ENCODE peak calls at places on chromosomes 11 and 22, in ten cellular contexts. One of them, this sample, is unnamed.

GRCh38 chr11:122628691-122629555 is 26.6 kb upstream of the UBASH3B start:
- DNase-seq in heart left ventricle: peak
- DNase-seq in NB4: peak
- DNase-seq in body of pancreas: peak
- DNase-seq in spleen: peak
- DNase-seq in GM12878: no peak
- DNase-seq in lower leg skin: peak
- DNase-seq in HCT116: peak
- DNase-seq in transverse colon: peak
- DNase-seq in H54: peak
- DNase-seq in this sample: peak

GRCh38 chr22:25081409-25081824 is 118.2 kb upstream of the CRYBB3 start:
- DNase-seq in HCT116: peak
- DNase-seq in NB4: peak
- DNase-seq in spleen: no peak
- DNase-seq in GM12878: no peak
- DNase-seq in body of pancreas: peak
- DNase-seq in lower leg skin: no peak
- DNase-seq in H54: peak
- DNase-seq in heart left ventricle: no peak
- DNase-seq in transverse colon: peak
- DNase-seq in this sample: peak

GRCh38 chr22:38925571-38926041 is 31.8 kb upstream of the APOBEC3A start:
- DNase-seq in lower leg skin: no peak
- DNase-seq in transverse colon: no peak
- DNase-seq in GM12878: no peak
- DNase-seq in HCT116: no peak
- DNase-seq in body of pancreas: no peak
- DNase-seq in NB4: no peak
- DNase-seq in heart left ventricle: no peak
- DNase-seq in spleen: no peak
- DNase-seq in H54: no peak
- DNase-seq in this sample: no peak

GRCh38 chr11:118004543-118005223 is 18.5 kb downstream of the IL10RA start:
- DNase-seq in body of pancreas: no peak
- DNase-seq in lower leg skin: no peak
- DNase-seq in HCT116: no peak
- DNase-seq in H54: no peak
- DNase-seq in transverse colon: no peak
- DNase-seq in GM12878: no peak
- DNase-seq in NB4: no peak
- DNase-seq in spleen: no peak
- DNase-seq in heart left ventricle: no peak
- DNase-seq in this sample: no peak

GRCh38 chr11:96055706-96056387 is 131.9 kb upstream of the MTMR2 start:
- DNase-seq in heart left ventricle: no peak
- DNase-seq in body of pancreas: no peak
- DNase-seq in NB4: no peak
- DNase-seq in GM12878: no peak
- DNase-seq in HCT116: no peak
- DNase-seq in H54: no peak
- DNase-seq in transverse colon: no peak
- DNase-seq in lower leg skin: no peak
- DNase-seq in spleen: no peak
- DNase-seq in this sample: no peak

GRCh38 chr11:17595526-17596309 is 48.7 kb downstream of the OTOG start:
- DNase-seq in heart left ventricle: no peak
- DNase-seq in spleen: peak
- DNase-seq in GM12878: no peak
- DNase-seq in lower leg skin: no peak
- DNase-seq in body of pancreas: peak
- DNase-seq in transverse colon: no peak
- DNase-seq in H54: no peak
- DNase-seq in NB4: no peak
- DNase-seq in HCT116: no peak
- DNase-seq in this sample: peak

GRCh38 chr11:42066113-42066512 is 606.7 kb upstream of the LRRC4C start:
- DNase-seq in transverse colon: no peak
- DNase-seq in H54: peak
- DNase-seq in lower leg skin: no peak
- DNase-seq in HCT116: no peak
- DNase-seq in GM12878: no peak
- DNase-seq in spleen: peak
- DNase-seq in NB4: no peak
- DNase-seq in body of pancreas: peak
- DNase-seq in heart left ventricle: peak
- DNase-seq in this sample: no peak

GRCh38 chr11:101126551-101127347 is 2.9 kb downstream of the PGR start:
- DNase-seq in H54: no peak
- DNase-seq in body of pancreas: peak
- DNase-seq in heart left ventricle: peak
- DNase-seq in NB4: no peak
- DNase-seq in lower leg skin: peak
- DNase-seq in transverse colon: no peak
- DNase-seq in HCT116: no peak
- DNase-seq in spleen: no peak
- DNase-seq in GM12878: no peak
- DNase-seq in this sample: peak

GRCh38 chr11:61863548-61864081 is 27.7 kb downstream of the FADS3 start:
- DNase-seq in HCT116: no peak
- DNase-seq in transverse colon: no peak
- DNase-seq in spleen: no peak
- DNase-seq in lower leg skin: no peak
- DNase-seq in GM12878: no peak
- DNase-seq in body of pancreas: no peak
- DNase-seq in NB4: no peak
- DNase-seq in H54: no peak
- DNase-seq in heart left ventricle: no peak
- DNase-seq in this sample: no peak

GRCh38 chr11:111427471-111427912 is 48.4 kb upstream of the POU2AF1 start:
- DNase-seq in NB4: no peak
- DNase-seq in lower leg skin: no peak
- DNase-seq in transverse colon: no peak
- DNase-seq in body of pancreas: peak
- DNase-seq in heart left ventricle: no peak
- DNase-seq in H54: no peak
- DNase-seq in GM12878: no peak
- DNase-seq in spleen: no peak
- DNase-seq in HCT116: no peak
- DNase-seq in this sample: no peak

GRCh38 chr11:71129624-71130023 is 122.8 kb downstream of the SHANK2 start:
- DNase-seq in H54: peak
- DNase-seq in NB4: peak
- DNase-seq in GM12878: no peak
- DNase-seq in HCT116: no peak
- DNase-seq in body of pancreas: no peak
- DNase-seq in spleen: peak
- DNase-seq in lower leg skin: no peak
- DNase-seq in heart left ventricle: no peak
- DNase-seq in transverse colon: no peak
- DNase-seq in this sample: no peak

GRCh38 chr22:44611880-44612496 is 90.0 kb upstream of the PRR5 start:
- DNase-seq in lower leg skin: no peak
- DNase-seq in spleen: peak
- DNase-seq in body of pancreas: no peak
- DNase-seq in heart left ventricle: no peak
- DNase-seq in transverse colon: no peak
- DNase-seq in GM12878: no peak
- DNase-seq in H54: no peak
- DNase-seq in NB4: no peak
- DNase-seq in HCT116: no peak
- DNase-seq in this sample: no peak

GRCh38 chr11:40241524-40242037 is 1217.9 kb downstream of the LRRC4C start:
- DNase-seq in lower leg skin: peak
- DNase-seq in HCT116: no peak
- DNase-seq in body of pancreas: peak
- DNase-seq in H54: no peak
- DNase-seq in heart left ventricle: no peak
- DNase-seq in transverse colon: no peak
- DNase-seq in GM12878: peak
- DNase-seq in NB4: no peak
- DNase-seq in spleen: no peak
- DNase-seq in this sample: no peak

GRCh38 chr11:12164061-12165014 is 53.9 kb downstream of the MICAL2 start:
- DNase-seq in transverse colon: peak
- DNase-seq in spleen: no peak
- DNase-seq in HCT116: peak
- DNase-seq in body of pancreas: no peak
- DNase-seq in GM12878: no peak
- DNase-seq in H54: peak
- DNase-seq in lower leg skin: no peak
- DNase-seq in heart left ventricle: no peak
- DNase-seq in NB4: peak
- DNase-seq in this sample: peak
- TF ChIP-seq POLR2A in transverse colon: peak
- TF ChIP-seq POLR2A in spleen: no peak
- TF ChIP-seq POLR2A in HCT116: no peak
- TF ChIP-seq POLR2A in body of pancreas: no peak
- TF ChIP-seq POLR2A in GM12878: no peak
- TF ChIP-seq POLR2A in H54: no peak
- TF ChIP-seq POLR2A in lower leg skin: no peak
- TF ChIP-seq POLR2A in heart left ventricle: no peak
- TF ChIP-seq POLR2A in NB4: no peak
- TF ChIP-seq POLR2A in this sample: no peak

GRCh38 chr22:31102441-31103081 is 4.8 kb downstream of the SELENOM start:
- DNase-seq in GM12878: no peak
- DNase-seq in NB4: peak
- DNase-seq in heart left ventricle: peak
- DNase-seq in H54: peak
- DNase-seq in transverse colon: peak
- DNase-seq in HCT116: no peak
- DNase-seq in lower leg skin: peak
- DNase-seq in body of pancreas: peak
- DNase-seq in spleen: peak
- DNase-seq in this sample: no peak
- TF ChIP-seq POLR2A in GM12878: no peak
- TF ChIP-seq POLR2A in NB4: no peak
- TF ChIP-seq POLR2A in heart left ventricle: no peak
- TF ChIP-seq POLR2A in H54: no peak
- TF ChIP-seq POLR2A in transverse colon: peak
- TF ChIP-seq POLR2A in HCT116: no peak
- TF ChIP-seq POLR2A in lower leg skin: no peak
- TF ChIP-seq POLR2A in body of pancreas: no peak
- TF ChIP-seq POLR2A in spleen: no peak
- TF ChIP-seq POLR2A in this sample: no peak

GRCh38 chr22:49948573-49948957 is 12.0 kb upstream of the PIM3 start:
- DNase-seq in H54: no peak
- DNase-seq in HCT116: no peak
- DNase-seq in transverse colon: no peak
- DNase-seq in body of pancreas: no peak
- DNase-seq in GM12878: no peak
- DNase-seq in spleen: no peak
- DNase-seq in heart left ventricle: no peak
- DNase-seq in NB4: no peak
- DNase-seq in lower leg skin: no peak
- DNase-seq in this sample: no peak

GRCh38 chr22:49948116-49948515 is 12.5 kb upstream of the PIM3 start:
- DNase-seq in GM12878: no peak
- DNase-seq in HCT116: no peak
- DNase-seq in NB4: no peak
- DNase-seq in lower leg skin: no peak
- DNase-seq in H54: no peak
- DNase-seq in body of pancreas: no peak
- DNase-seq in transverse colon: peak
- DNase-seq in heart left ventricle: no peak
- DNase-seq in spleen: no peak
- DNase-seq in this sample: no peak

GRCh38 chr22:49949914-49950292 is 10.7 kb upstream of the PIM3 start:
- DNase-seq in heart left ventricle: no peak
- DNase-seq in GM12878: no peak
- DNase-seq in transverse colon: no peak
- DNase-seq in spleen: no peak
- DNase-seq in H54: no peak
- DNase-seq in NB4: no peak
- DNase-seq in HCT116: no peak
- DNase-seq in body of pancreas: no peak
- DNase-seq in lower leg skin: no peak
- DNase-seq in this sample: no peak

GRCh38 chr22:49950396-49950994 is 10.1 kb upstream of the PIM3 start:
- DNase-seq in NB4: no peak
- DNase-seq in GM12878: no peak
- DNase-seq in heart left ventricle: no peak
- DNase-seq in HCT116: no peak
- DNase-seq in spleen: no peak
- DNase-seq in transverse colon: peak
- DNase-seq in H54: no peak
- DNase-seq in lower leg skin: no peak
- DNase-seq in body of pancreas: no peak
- DNase-seq in this sample: no peak

DNA sequence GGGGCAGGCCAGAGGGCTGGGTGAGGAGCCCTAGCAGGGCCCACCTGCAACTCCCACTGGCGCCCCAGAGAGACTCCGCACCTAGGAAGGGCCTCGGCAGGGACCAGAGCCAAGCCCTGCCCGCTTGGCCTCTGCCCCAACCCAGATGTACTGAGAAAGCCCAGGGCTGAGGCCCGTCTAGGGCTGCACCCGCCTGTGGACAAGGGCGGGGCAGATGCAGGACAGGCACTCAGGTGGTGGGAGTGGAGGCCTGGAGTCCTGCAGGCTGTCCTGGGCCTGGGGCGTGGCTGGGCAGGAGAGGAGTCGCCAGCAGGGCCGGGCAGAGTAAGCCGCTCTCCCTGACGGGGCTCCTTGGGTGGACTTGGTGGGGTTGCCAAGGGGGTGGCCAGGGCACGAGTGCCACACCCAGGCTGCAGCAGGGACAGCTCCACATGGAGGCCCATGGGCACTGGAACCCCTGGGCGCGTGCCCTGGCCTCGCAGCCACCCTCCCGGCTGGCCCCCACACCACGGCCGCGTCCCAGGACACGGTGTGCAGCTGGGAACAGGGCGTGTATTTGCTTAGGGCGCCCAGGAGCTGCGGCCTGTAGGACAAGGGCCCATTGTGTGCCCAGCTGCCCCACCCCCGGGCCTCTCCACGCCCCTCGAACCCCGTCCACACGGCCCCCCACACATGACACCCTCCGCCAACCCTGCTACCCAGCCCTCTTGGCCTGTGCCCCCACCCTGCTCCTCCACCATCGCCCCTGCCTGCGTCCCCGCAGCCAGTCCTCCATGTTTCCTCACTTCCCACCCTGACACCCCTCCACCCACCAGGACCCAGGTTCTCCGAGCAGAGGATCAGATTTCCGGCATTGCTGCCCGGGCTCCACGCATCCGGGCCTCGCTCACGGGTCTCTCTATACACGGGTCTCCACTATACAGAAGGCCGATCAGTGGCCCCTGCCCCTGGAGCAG is 11.3 kb upstream of the PIM3 start:
- DNase-seq in H54: no peak
- DNase-seq in GM12878: no peak
- DNase-seq in NB4: no peak
- DNase-seq in lower leg skin: no peak
- DNase-seq in body of pancreas: peak
- DNase-seq in heart left ventricle: no peak
- DNase-seq in HCT116: no peak
- DNase-seq in transverse colon: peak
- DNase-seq in spleen: no peak
- DNase-seq in this sample: no peak
- TF ChIP-seq POLR2A in H54: no peak
- TF ChIP-seq POLR2A in GM12878: no peak
- TF ChIP-seq POLR2A in NB4: no peak
- TF ChIP-seq POLR2A in lower leg skin: no peak
- TF ChIP-seq POLR2A in body of pancreas: peak
- TF ChIP-seq POLR2A in heart left ventricle: no peak
- TF ChIP-seq POLR2A in HCT116: no peak
- TF ChIP-seq POLR2A in transverse colon: peak
- TF ChIP-seq POLR2A in spleen: no peak
- TF ChIP-seq POLR2A in this sample: no peak

GRCh38 chr11:64358907-64359711 is at the start of gene RPS6KA4:
- DNase-seq in body of pancreas: peak
- DNase-seq in spleen: peak
- DNase-seq in GM12878: no peak
- DNase-seq in HCT116: no peak
- DNase-seq in NB4: peak
- DNase-seq in lower leg skin: no peak
- DNase-seq in heart left ventricle: peak
- DNase-seq in H54: peak
- DNase-seq in transverse colon: peak
- DNase-seq in this sample: peak
- TF ChIP-seq POLR2A in body of pancreas: peak
- TF ChIP-seq POLR2A in spleen: no peak
- TF ChIP-seq POLR2A in GM12878: peak
- TF ChIP-seq POLR2A in HCT116: peak
- TF ChIP-seq POLR2A in NB4: peak
- TF ChIP-seq POLR2A in lower leg skin: no peak
- TF ChIP-seq POLR2A in heart left ventricle: peak
- TF ChIP-seq POLR2A in H54: peak
- TF ChIP-seq POLR2A in transverse colon: peak
- TF ChIP-seq POLR2A in this sample: no peak